ENCODE peak calls at places on chromosomes 2 and 18, in seven cellular contexts. One of them, this sample, is unnamed.

GRCh38 chr2:84713441-84713840 is 167.4 kb downstream of the TRABD2A start:
- DNase-seq in AG20443: peak
- DNase-seq in activated T-cell treated with anti-CD3 and anti-CD28 coated beads, Interleukin-2, amount 50 U/mL, for 4 hours: no peak
- DNase-seq in GM20000: no peak
- DNase-seq in MCF 10A: no peak
- DNase-seq in amniotic stem cell: no peak
- DNase-seq in activated naive CD4-positive, alpha-beta T cell treated with Interleukin-2 at 50 U/mL for 16 hours: no peak
- DNase-seq in this sample: no peak

GRCh38 chr2:167289651-167290410 is 401.6 kb downstream of the XIRP2 start:
- DNase-seq in AG20443: no peak
- DNase-seq in activated T-cell treated with anti-CD3 and anti-CD28 coated beads, Interleukin-2, amount 50 U/mL, for 4 hours: no peak
- DNase-seq in GM20000: no peak
- DNase-seq in MCF 10A: peak
- DNase-seq in amniotic stem cell: no peak
- DNase-seq in activated naive CD4-positive, alpha-beta T cell treated with Interleukin-2 at 50 U/mL for 16 hours: no peak
- DNase-seq in this sample: no peak

GRCh38 chr2:76498387-76498786 is 787.7 kb upstream of the GCFC2 start:
- DNase-seq in AG20443: no peak
- DNase-seq in activated T-cell treated with anti-CD3 and anti-CD28 coated beads, Interleukin-2, amount 50 U/mL, for 4 hours: no peak
- DNase-seq in GM20000: no peak
- DNase-seq in MCF 10A: no peak
- DNase-seq in amniotic stem cell: no peak
- DNase-seq in activated naive CD4-positive, alpha-beta T cell treated with Interleukin-2 at 50 U/mL for 16 hours: no peak
- DNase-seq in this sample: no peak

GRCh38 chr18:80136679-80137078 is 27.6 kb downstream of the ADNP2 start:
- DNase-seq in AG20443: no peak
- DNase-seq in activated T-cell treated with anti-CD3 and anti-CD28 coated beads, Interleukin-2, amount 50 U/mL, for 4 hours: no peak
- DNase-seq in GM20000: no peak
- DNase-seq in MCF 10A: no peak
- DNase-seq in amniotic stem cell: no peak
- DNase-seq in activated naive CD4-positive, alpha-beta T cell treated with Interleukin-2 at 50 U/mL for 16 hours: no peak
- DNase-seq in this sample: no peak

GRCh38 chr2:37569986-37570688 is 101.3 kb downstream of the CDC42EP3 start:
- DNase-seq in AG20443: no peak
- DNase-seq in activated T-cell treated with anti-CD3 and anti-CD28 coated beads, Interleukin-2, amount 50 U/mL, for 4 hours: no peak
- DNase-seq in GM20000: no peak
- DNase-seq in MCF 10A: no peak
- DNase-seq in amniotic stem cell: no peak
- DNase-seq in activated naive CD4-positive, alpha-beta T cell treated with Interleukin-2 at 50 U/mL for 16 hours: no peak
- DNase-seq in this sample: no peak

GRCh38 chr18:71431171-71431570 is 1113.0 kb downstream of the CBLN2 start:
- DNase-seq in AG20443: no peak
- DNase-seq in activated T-cell treated with anti-CD3 and anti-CD28 coated beads, Interleukin-2, amount 50 U/mL, for 4 hours: no peak
- DNase-seq in GM20000: no peak
- DNase-seq in MCF 10A: no peak
- DNase-seq in amniotic stem cell: no peak
- DNase-seq in activated naive CD4-positive, alpha-beta T cell treated with Interleukin-2 at 50 U/mL for 16 hours: no peak
- DNase-seq in this sample: no peak

GRCh38 chr18:7572837-7573236 is 5.7 kb downstream of the PTPRM start:
- DNase-seq in AG20443: no peak
- DNase-seq in activated T-cell treated with anti-CD3 and anti-CD28 coated beads, Interleukin-2, amount 50 U/mL, for 4 hours: no peak
- DNase-seq in GM20000: no peak
- DNase-seq in MCF 10A: no peak
- DNase-seq in amniotic stem cell: peak
- DNase-seq in activated naive CD4-positive, alpha-beta T cell treated with Interleukin-2 at 50 U/mL for 16 hours: no peak
- DNase-seq in this sample: no peak

GRCh38 chr2:95719473-95720060 is 127.8 kb downstream of the TRIM43 start:
- DNase-seq in AG20443: no peak
- DNase-seq in activated T-cell treated with anti-CD3 and anti-CD28 coated beads, Interleukin-2, amount 50 U/mL, for 4 hours: no peak
- DNase-seq in GM20000: no peak
- DNase-seq in MCF 10A: no peak
- DNase-seq in amniotic stem cell: no peak
- DNase-seq in activated naive CD4-positive, alpha-beta T cell treated with Interleukin-2 at 50 U/mL for 16 hours: no peak
- DNase-seq in this sample: no peak

GRCh38 chr2:3279236-3279960 is 98.2 kb downstream of the EIPR1 start:
- DNase-seq in AG20443: no peak
- DNase-seq in activated T-cell treated with anti-CD3 and anti-CD28 coated beads, Interleukin-2, amount 50 U/mL, for 4 hours: no peak
- DNase-seq in GM20000: no peak
- DNase-seq in MCF 10A: no peak
- DNase-seq in amniotic stem cell: no peak
- DNase-seq in activated naive CD4-positive, alpha-beta T cell treated with Interleukin-2 at 50 U/mL for 16 hours: no peak
- DNase-seq in this sample: no peak

GRCh38 chr2:218996937-218997336 is 3.7 kb upstream of the CRYBA2 start:
- DNase-seq in AG20443: no peak
- DNase-seq in activated T-cell treated with anti-CD3 and anti-CD28 coated beads, Interleukin-2, amount 50 U/mL, for 4 hours: no peak
- DNase-seq in GM20000: peak
- DNase-seq in MCF 10A: no peak
- DNase-seq in amniotic stem cell: no peak
- DNase-seq in activated naive CD4-positive, alpha-beta T cell treated with Interleukin-2 at 50 U/mL for 16 hours: no peak
- DNase-seq in this sample: no peak

GRCh38 chr2:178271629-178272333 is 77.5 kb downstream of the OSBPL6 start:
- DNase-seq in AG20443: peak
- DNase-seq in activated T-cell treated with anti-CD3 and anti-CD28 coated beads, Interleukin-2, amount 50 U/mL, for 4 hours: no peak
- DNase-seq in GM20000: no peak
- DNase-seq in MCF 10A: peak
- DNase-seq in amniotic stem cell: no peak
- DNase-seq in activated naive CD4-positive, alpha-beta T cell treated with Interleukin-2 at 50 U/mL for 16 hours: no peak
- DNase-seq in this sample: no peak

GRCh38 chr2:223247136-223247535 is 195.1 kb downstream of the KCNE4 start:
- DNase-seq in AG20443: peak
- DNase-seq in activated T-cell treated with anti-CD3 and anti-CD28 coated beads, Interleukin-2, amount 50 U/mL, for 4 hours: no peak
- DNase-seq in GM20000: no peak
- DNase-seq in MCF 10A: peak
- DNase-seq in amniotic stem cell: no peak
- DNase-seq in activated naive CD4-positive, alpha-beta T cell treated with Interleukin-2 at 50 U/mL for 16 hours: no peak
- DNase-seq in this sample: peak

GRCh38 chr2:113175736-113176695 is 2.2 kb downstream of the PSD4 start:
- DNase-seq in AG20443: no peak
- DNase-seq in activated T-cell treated with anti-CD3 and anti-CD28 coated beads, Interleukin-2, amount 50 U/mL, for 4 hours: peak
- DNase-seq in GM20000: no peak
- DNase-seq in MCF 10A: no peak
- DNase-seq in amniotic stem cell: no peak
- DNase-seq in activated naive CD4-positive, alpha-beta T cell treated with Interleukin-2 at 50 U/mL for 16 hours: peak
- DNase-seq in this sample: no peak

GRCh38 chr2:198098918-198099317 is 294.5 kb downstream of the PLCL1 start:
- DNase-seq in AG20443: peak
- DNase-seq in activated T-cell treated with anti-CD3 and anti-CD28 coated beads, Interleukin-2, amount 50 U/mL, for 4 hours: no peak
- DNase-seq in GM20000: no peak
- DNase-seq in MCF 10A: peak
- DNase-seq in amniotic stem cell: no peak
- DNase-seq in activated naive CD4-positive, alpha-beta T cell treated with Interleukin-2 at 50 U/mL for 16 hours: no peak
- DNase-seq in this sample: no peak

GRCh38 chr2:31414601-31415241 is at the start of gene XDH:
- DNase-seq in AG20443: no peak
- DNase-seq in activated T-cell treated with anti-CD3 and anti-CD28 coated beads, Interleukin-2, amount 50 U/mL, for 4 hours: no peak
- DNase-seq in GM20000: no peak
- DNase-seq in MCF 10A: peak
- DNase-seq in amniotic stem cell: no peak
- DNase-seq in activated naive CD4-positive, alpha-beta T cell treated with Interleukin-2 at 50 U/mL for 16 hours: no peak
- DNase-seq in this sample: no peak

GRCh38 chr18:10518595-10519273 is 7.1 kb upstream of the NAPG start:
- DNase-seq in AG20443: peak
- DNase-seq in activated T-cell treated with anti-CD3 and anti-CD28 coated beads, Interleukin-2, amount 50 U/mL, for 4 hours: no peak
- DNase-seq in GM20000: no peak
- DNase-seq in MCF 10A: no peak
- DNase-seq in amniotic stem cell: no peak
- DNase-seq in activated naive CD4-positive, alpha-beta T cell treated with Interleukin-2 at 50 U/mL for 16 hours: no peak
- DNase-seq in this sample: no peak

GRCh38 chr2:138779451-138780440 is at the start of gene NXPH2:
- DNase-seq in AG20443: peak
- DNase-seq in activated T-cell treated with anti-CD3 and anti-CD28 coated beads, Interleukin-2, amount 50 U/mL, for 4 hours: no peak
- DNase-seq in GM20000: no peak
- DNase-seq in MCF 10A: no peak
- DNase-seq in amniotic stem cell: no peak
- DNase-seq in activated naive CD4-positive, alpha-beta T cell treated with Interleukin-2 at 50 U/mL for 16 hours: no peak
- DNase-seq in this sample: no peak

GRCh38 chr2:174025271-174026121 is 60.3 kb upstream of the SP3 start:
- DNase-seq in AG20443: peak
- DNase-seq in activated T-cell treated with anti-CD3 and anti-CD28 coated beads, Interleukin-2, amount 50 U/mL, for 4 hours: no peak
- DNase-seq in GM20000: no peak
- DNase-seq in MCF 10A: no peak
- DNase-seq in amniotic stem cell: no peak
- DNase-seq in activated naive CD4-positive, alpha-beta T cell treated with Interleukin-2 at 50 U/mL for 16 hours: no peak
- DNase-seq in this sample: no peak

GRCh38 chr2:37427241-37427640 is 82.8 kb downstream of the QPCT start:
- DNase-seq in AG20443: no peak
- DNase-seq in activated T-cell treated with anti-CD3 and anti-CD28 coated beads, Interleukin-2, amount 50 U/mL, for 4 hours: no peak
- DNase-seq in GM20000: no peak
- DNase-seq in MCF 10A: no peak
- DNase-seq in amniotic stem cell: no peak
- DNase-seq in activated naive CD4-positive, alpha-beta T cell treated with Interleukin-2 at 50 U/mL for 16 hours: no peak
- DNase-seq in this sample: no peak

GRCh38 chr2:232196802-232197201 is 181.7 kb upstream of the ALPP start:
- DNase-seq in AG20443: no peak
- DNase-seq in activated T-cell treated with anti-CD3 and anti-CD28 coated beads, Interleukin-2, amount 50 U/mL, for 4 hours: no peak
- DNase-seq in GM20000: no peak
- DNase-seq in MCF 10A: no peak
- DNase-seq in amniotic stem cell: no peak
- DNase-seq in activated naive CD4-positive, alpha-beta T cell treated with Interleukin-2 at 50 U/mL for 16 hours: no peak
- DNase-seq in this sample: no peak

GRCh38 chr2:43472527-43473194 is 123.2 kb downstream of the THADA start:
- DNase-seq in AG20443: no peak
- DNase-seq in activated T-cell treated with anti-CD3 and anti-CD28 coated beads, Interleukin-2, amount 50 U/mL, for 4 hours: no peak
- DNase-seq in GM20000: no peak
- DNase-seq in MCF 10A: no peak
- DNase-seq in amniotic stem cell: no peak
- DNase-seq in activated naive CD4-positive, alpha-beta T cell treated with Interleukin-2 at 50 U/mL for 16 hours: no peak
- DNase-seq in this sample: no peak

GRCh38 chr2:20781656-20782265 is 41.1 kb downstream of the LDAH start:
- DNase-seq in AG20443: peak
- DNase-seq in activated T-cell treated with anti-CD3 and anti-CD28 coated beads, Interleukin-2, amount 50 U/mL, for 4 hours: no peak
- DNase-seq in GM20000: peak
- DNase-seq in MCF 10A: peak
- DNase-seq in amniotic stem cell: no peak
- DNase-seq in activated naive CD4-positive, alpha-beta T cell treated with Interleukin-2 at 50 U/mL for 16 hours: peak
- DNase-seq in this sample: no peak

GRCh38 chr2:10303174-10303633 is 500 bp downstream of the HPCAL1 start:
- DNase-seq in AG20443: no peak
- DNase-seq in activated T-cell treated with anti-CD3 and anti-CD28 coated beads, Interleukin-2, amount 50 U/mL, for 4 hours: no peak
- DNase-seq in GM20000: no peak
- DNase-seq in MCF 10A: no peak
- DNase-seq in amniotic stem cell: no peak
- DNase-seq in activated naive CD4-positive, alpha-beta T cell treated with Interleukin-2 at 50 U/mL for 16 hours: peak
- DNase-seq in this sample: no peak

GRCh38 chr2:165357758-165358157 is 111.7 kb upstream of the CSRNP3 start:
- DNase-seq in AG20443: peak
- DNase-seq in activated T-cell treated with anti-CD3 and anti-CD28 coated beads, Interleukin-2, amount 50 U/mL, for 4 hours: no peak
- DNase-seq in GM20000: no peak
- DNase-seq in MCF 10A: peak
- DNase-seq in amniotic stem cell: no peak
- DNase-seq in activated naive CD4-positive, alpha-beta T cell treated with Interleukin-2 at 50 U/mL for 16 hours: no peak
- DNase-seq in this sample: no peak

GRCh38 chr2:215528555-215528954 is 92.7 kb upstream of the FN1 start:
- DNase-seq in AG20443: peak
- DNase-seq in activated T-cell treated with anti-CD3 and anti-CD28 coated beads, Interleukin-2, amount 50 U/mL, for 4 hours: no peak
- DNase-seq in GM20000: no peak
- DNase-seq in MCF 10A: peak
- DNase-seq in amniotic stem cell: peak
- DNase-seq in activated naive CD4-positive, alpha-beta T cell treated with Interleukin-2 at 50 U/mL for 16 hours: no peak
- DNase-seq in this sample: no peak

GRCh38 chr2:4188561-4188960 is 485.2 kb downstream of the DCDC2C start:
- DNase-seq in AG20443: no peak
- DNase-seq in activated T-cell treated with anti-CD3 and anti-CD28 coated beads, Interleukin-2, amount 50 U/mL, for 4 hours: no peak
- DNase-seq in GM20000: no peak
- DNase-seq in MCF 10A: no peak
- DNase-seq in amniotic stem cell: no peak
- DNase-seq in activated naive CD4-positive, alpha-beta T cell treated with Interleukin-2 at 50 U/mL for 16 hours: no peak
- DNase-seq in this sample: no peak

GRCh38 chr2:46970334-46971288 is 55.0 kb upstream of the MCFD2 start:
- DNase-seq in AG20443: peak
- DNase-seq in activated T-cell treated with anti-CD3 and anti-CD28 coated beads, Interleukin-2, amount 50 U/mL, for 4 hours: no peak
- DNase-seq in GM20000: no peak
- DNase-seq in MCF 10A: peak
- DNase-seq in amniotic stem cell: no peak
- DNase-seq in activated naive CD4-positive, alpha-beta T cell treated with Interleukin-2 at 50 U/mL for 16 hours: no peak
- DNase-seq in this sample: no peak

GRCh38 chr18:37524546-37525301 is 40.9 kb downstream of the CELF4 start:
- DNase-seq in AG20443: no peak
- DNase-seq in activated T-cell treated with anti-CD3 and anti-CD28 coated beads, Interleukin-2, amount 50 U/mL, for 4 hours: no peak
- DNase-seq in GM20000: no peak
- DNase-seq in MCF 10A: no peak
- DNase-seq in amniotic stem cell: no peak
- DNase-seq in activated naive CD4-positive, alpha-beta T cell treated with Interleukin-2 at 50 U/mL for 16 hours: no peak
- DNase-seq in this sample: no peak

GRCh38 chr2:134145519-134145918 is 108.4 kb upstream of the MGAT5 start:
- DNase-seq in AG20443: no peak
- DNase-seq in activated T-cell treated with anti-CD3 and anti-CD28 coated beads, Interleukin-2, amount 50 U/mL, for 4 hours: no peak
- DNase-seq in GM20000: no peak
- DNase-seq in MCF 10A: no peak
- DNase-seq in amniotic stem cell: no peak
- DNase-seq in activated naive CD4-positive, alpha-beta T cell treated with Interleukin-2 at 50 U/mL for 16 hours: no peak
- DNase-seq in this sample: no peak

GRCh38 chr2:96131152-96131817 is 7.0 kb downstream of the ASTL start:
- DNase-seq in AG20443: no peak
- DNase-seq in activated T-cell treated with anti-CD3 and anti-CD28 coated beads, Interleukin-2, amount 50 U/mL, for 4 hours: no peak
- DNase-seq in GM20000: no peak
- DNase-seq in MCF 10A: no peak
- DNase-seq in amniotic stem cell: no peak
- DNase-seq in activated naive CD4-positive, alpha-beta T cell treated with Interleukin-2 at 50 U/mL for 16 hours: peak
- DNase-seq in this sample: no peak

GRCh38 chr2:193581807-193582206 is 1387.1 kb upstream of the TMEFF2 start:
- DNase-seq in AG20443: no peak
- DNase-seq in activated T-cell treated with anti-CD3 and anti-CD28 coated beads, Interleukin-2, amount 50 U/mL, for 4 hours: no peak
- DNase-seq in GM20000: no peak
- DNase-seq in MCF 10A: no peak
- DNase-seq in amniotic stem cell: no peak
- DNase-seq in activated naive CD4-positive, alpha-beta T cell treated with Interleukin-2 at 50 U/mL for 16 hours: no peak
- DNase-seq in this sample: no peak

GRCh38 chr2:30807249-30807648 is at the start of gene CAPN13:
- DNase-seq in AG20443: no peak
- DNase-seq in activated T-cell treated with anti-CD3 and anti-CD28 coated beads, Interleukin-2, amount 50 U/mL, for 4 hours: no peak
- DNase-seq in GM20000: no peak
- DNase-seq in MCF 10A: peak
- DNase-seq in amniotic stem cell: no peak
- DNase-seq in activated naive CD4-positive, alpha-beta T cell treated with Interleukin-2 at 50 U/mL for 16 hours: no peak
- DNase-seq in this sample: no peak

This sample was measured in NCI-H187 treated with DMSO at 0.1 percent for 48 hours.